ENCODE peak calls at places on chromosome 16, in four cellular contexts. One of them, this sample, is unnamed.

GRCh38 chr16:84061236-84061830 is 18.7 kb upstream of the SLC38A8 start:
- DNase-seq in HepG2: no peak
- DNase-seq in H1: no peak
- DNase-seq in GM12878: no peak
- DNase-seq in this sample: no peak

GRCh38 chr16:26765087-26765486 is 301.6 kb upstream of the C16orf82 start:
- DNase-seq in HepG2: peak
- DNase-seq in H1: no peak
- DNase-seq in GM12878: no peak
- DNase-seq in this sample: peak

GRCh38 chr16:55294129-55294528 is 29.9 kb upstream of the IRX6 start:
- DNase-seq in HepG2: no peak
- DNase-seq in H1: no peak
- DNase-seq in GM12878: no peak
- DNase-seq in this sample: peak

GRCh38 chr16:2033057-2033911 is 6.6 kb downstream of the NHERF2 start:
- DNase-seq in HepG2: peak
- DNase-seq in H1: no peak
- DNase-seq in GM12878: no peak
- DNase-seq in this sample: no peak

GRCh38 chr16:76583466-76583865 is 306.3 kb downstream of the CNTNAP4 start:
- DNase-seq in HepG2: no peak
- DNase-seq in H1: no peak
- DNase-seq in GM12878: no peak
- DNase-seq in this sample: no peak

GRCh38 chr16:106623-107324 is 28.7 kb downstream of the MPG start:
- DNase-seq in HepG2: peak
- DNase-seq in H1: peak
- DNase-seq in GM12878: no peak
- DNase-seq in this sample: peak

GRCh38 chr16:19737306-19737975 is 19.4 kb downstream of the IQCK start:
- DNase-seq in HepG2: no peak
- DNase-seq in H1: no peak
- DNase-seq in GM12878: no peak
- DNase-seq in this sample: no peak

GRCh38 chr16:2213817-2214720 is 571 bp downstream of the PGP start:
- DNase-seq in HepG2: no peak
- DNase-seq in H1: no peak
- DNase-seq in GM12878: no peak
- DNase-seq in this sample: no peak

GRCh38 chr16:84284168-84284722 is 10.4 kb upstream of the WFDC1 start:
- DNase-seq in HepG2: peak
- DNase-seq in H1: no peak
- DNase-seq in GM12878: no peak
- DNase-seq in this sample: no peak

GRCh38 chr16:57027067-57027466 is 37.7 kb downstream of the NLRC5 start:
- DNase-seq in HepG2: peak
- DNase-seq in H1: no peak
- DNase-seq in GM12878: no peak
- DNase-seq in this sample: no peak

GRCh38 chr16:15777533-15778203 is 79.2 kb downstream of the MYH11 start:
- DNase-seq in HepG2: peak
- DNase-seq in H1: peak
- DNase-seq in GM12878: no peak
- DNase-seq in this sample: peak
- TF ChIP-seq SP1 in HepG2: no peak
- TF ChIP-seq SP1 in H1: no peak
- TF ChIP-seq SP1 in GM12878: no peak
- TF ChIP-seq SP1 in this sample: no peak

DNA sequence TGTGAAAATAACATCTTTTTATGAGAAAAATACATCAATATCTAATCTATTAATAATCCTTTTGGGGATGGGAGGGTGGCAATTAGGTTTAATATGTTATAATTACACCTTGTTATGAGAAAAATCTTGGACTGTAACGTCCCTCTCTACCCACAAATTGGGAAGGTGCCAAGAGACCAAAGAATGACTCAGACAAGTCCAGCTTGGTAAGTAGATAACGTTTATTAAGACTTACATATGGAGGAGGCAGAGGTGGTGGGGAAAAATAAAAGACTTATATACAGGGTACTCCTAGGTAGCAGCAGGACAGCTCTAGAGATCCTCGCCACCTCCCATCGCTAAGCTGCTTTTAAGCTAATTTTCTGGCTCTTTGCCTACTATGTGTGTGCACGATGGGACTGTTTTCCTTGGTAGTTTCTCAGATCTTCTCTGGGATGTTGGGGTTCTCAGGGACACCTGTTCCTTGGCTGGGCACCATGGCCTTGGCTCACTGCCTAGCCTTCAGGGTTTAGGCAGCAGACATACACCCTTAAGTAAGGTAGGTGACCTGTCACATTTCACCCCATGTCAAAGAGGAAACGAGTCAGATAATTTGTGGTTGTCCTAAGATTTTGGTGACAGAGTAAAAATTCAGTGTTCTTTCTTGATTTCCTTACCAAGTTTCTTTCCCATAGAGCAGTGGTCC is 31.5 kb downstream of the RBL2 start:
- DNase-seq in HepG2: no peak
- DNase-seq in H1: no peak
- DNase-seq in GM12878: no peak
- DNase-seq in this sample: no peak
- TF ChIP-seq SUZ12 in HepG2: no peak
- TF ChIP-seq SUZ12 in H1: no peak
- TF ChIP-seq SUZ12 in GM12878: no peak
- TF ChIP-seq SUZ12 in this sample: no peak

GRCh38 chr16:22683730-22684280 is 130.2 kb upstream of the HS3ST2 start:
- DNase-seq in HepG2: no peak
- DNase-seq in H1: no peak
- DNase-seq in GM12878: no peak
- DNase-seq in this sample: no peak

GRCh38 chr16:22687031-22687530 is 126.9 kb upstream of the HS3ST2 start:
- DNase-seq in HepG2: no peak
- DNase-seq in H1: no peak
- DNase-seq in GM12878: no peak
- DNase-seq in this sample: no peak

GRCh38 chr16:22684282-22685161 is 129.4 kb upstream of the HS3ST2 start:
- DNase-seq in HepG2: no peak
- DNase-seq in H1: no peak
- DNase-seq in GM12878: no peak
- DNase-seq in this sample: no peak

GRCh38 chr16:22683258-22683657 is 130.7 kb upstream of the HS3ST2 start:
- DNase-seq in HepG2: no peak
- DNase-seq in H1: no peak
- DNase-seq in GM12878: no peak
- DNase-seq in this sample: no peak

GRCh38 chr16:22685162-22685830 is 128.7 kb upstream of the HS3ST2 start:
- DNase-seq in HepG2: no peak
- DNase-seq in H1: no peak
- DNase-seq in GM12878: no peak
- DNase-seq in this sample: no peak
- TF ChIP-seq SP1 in HepG2: no peak
- TF ChIP-seq SP1 in H1: no peak
- TF ChIP-seq SP1 in GM12878: no peak
- TF ChIP-seq SP1 in this sample: no peak

GRCh38 chr16:81204794-81205680 is 33.5 kb upstream of the BCO1 start:
- DNase-seq in HepG2: peak
- DNase-seq in H1: no peak
- DNase-seq in GM12878: peak
- DNase-seq in this sample: peak
- TF ChIP-seq SUZ12 in HepG2: no peak
- TF ChIP-seq SUZ12 in H1: no peak
- TF ChIP-seq SUZ12 in GM12878: no peak
- TF ChIP-seq SUZ12 in this sample: no peak

GRCh38 chr16:3492356-3492755 is 2.9 kb downstream of the C16orf90 start:
- DNase-seq in HepG2: no peak
- DNase-seq in H1: no peak
- DNase-seq in GM12878: no peak
- DNase-seq in this sample: no peak
- TF ChIP-seq SP1 in HepG2: no peak
- TF ChIP-seq SP1 in H1: no peak
- TF ChIP-seq SP1 in GM12878: no peak
- TF ChIP-seq SP1 in this sample: no peak

DNA sequence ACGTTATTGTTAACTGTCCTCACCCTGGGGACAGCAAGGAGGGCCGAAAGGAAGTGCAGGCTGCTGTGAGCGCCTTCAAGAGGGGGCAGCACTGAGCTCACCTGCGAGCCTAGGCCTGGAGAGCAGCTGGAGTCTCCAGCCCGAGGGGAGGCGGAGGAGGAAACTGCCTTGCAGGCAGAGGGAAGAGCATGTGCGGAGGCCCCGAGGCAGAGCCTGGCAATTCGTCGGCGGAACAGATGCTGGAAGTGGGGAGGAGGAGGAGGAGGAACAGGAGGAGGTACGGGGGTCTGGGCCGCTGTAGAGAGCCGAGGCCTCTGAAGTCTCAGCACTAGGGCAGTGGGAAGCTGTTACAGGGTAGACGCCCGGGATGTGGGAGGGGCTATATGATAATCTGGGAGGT is 49.6 kb upstream of the PLCG2 start:
- DNase-seq in HepG2: peak
- DNase-seq in H1: peak
- DNase-seq in GM12878: no peak
- DNase-seq in this sample: peak
- TF ChIP-seq SUZ12 in HepG2: no peak
- TF ChIP-seq SUZ12 in H1: no peak
- TF ChIP-seq SUZ12 in GM12878: no peak
- TF ChIP-seq SUZ12 in this sample: no peak

This sample was measured in HEK293T.